ENCODE peak calls at places on chromosomes 16 and 17, in eight cellular contexts. S, J, Z, W, U, V, K and C are unnamed samples. For H3K4me1 and H3K27me3, the result is how much of the 10 kb centered on the place peaks cover.

GRCh38 chr16:4507588-4508345 is 30.8 kb downstream of the CDIP1 start:
- DNase-seq in U (no peak), S (no peak), Z (no peak), J (no peak), K (no peak), W (no peak), V (no peak), C (no peak)

GRCh38 chr16:84501077-84501735 is 3.3 kb downstream of the MEAK7 start:
- DNase-seq in K (no peak), S (no peak), J (no peak), U (no peak), W (no peak), Z (no peak), V (no peak), C (no peak)

GRCh38 chr16:55915116-55915827 is 40.1 kb upstream of the CES5A start:
- DNase-seq in V (no peak), S (no peak), K (no peak), Z (no peak), J (no peak), U (no peak), W (no peak), C (peak)

GRCh38 chr16:81740163-81740562 is 38.9 kb upstream of the PLCG2 start:
- DNase-seq in U (no peak), K (no peak), W (no peak), Z (no peak), J (no peak), V (no peak), S (peak), C (no peak)

GRCh38 chr17:67520282-67520906 is 143.3 kb downstream of the PITPNC1 start:
- DNase-seq in Z (no peak), S (no peak), K (no peak), W (no peak), U (no peak), J (peak), V (peak), C (peak)

GRCh38 chr16:22318690-22319358 is 21.6 kb downstream of the POLR3E start:
- DNase-seq in S (no peak), Z (no peak), K (no peak), J (peak), U (no peak), V (no peak), W (no peak), C (no peak)

GRCh38 chr17:38463451-38463858 is 35.2 kb downstream of the ARHGAP23 start:
- DNase-seq in S (no peak), W (peak), J (peak), V (peak), U (peak), K (no peak), Z (no peak), C (no peak)

GRCh38 chr17:72531729-72532128 is 410.9 kb downstream of the SOX9 start:
- DNase-seq in W (no peak), S (no peak), K (no peak), J (no peak), V (no peak), U (no peak), Z (no peak), C (no peak)

GRCh38 chr17:71959129-71959528 is 161.7 kb upstream of the SOX9 start:
- DNase-seq in Z (no peak), U (no peak), K (no peak), W (no peak), V (no peak), J (no peak), S (no peak), C (no peak)

GRCh38 chr16:4892356-4893102 is 44.4 kb downstream of the PPL start:
- DNase-seq in K (no peak), U (no peak), W (peak), J (no peak), S (no peak), V (no peak), Z (no peak), C (no peak)

GRCh38 chr16:4240624-4241023 is 1.3 kb downstream of the SRL start:
- DNase-seq in Z (no peak), K (no peak), V (no peak), S (no peak), W (peak), U (no peak), J (peak), C (no peak)

GRCh38 chr16:77330332-77331043 is 104.3 kb downstream of the ADAMTS18 start:
- DNase-seq in W (no peak), V (no peak), S (no peak), U (no peak), K (no peak), Z (peak), J (no peak), C (no peak)

GRCh38 chr16:27290582-27290981 is 22.0 kb upstream of the NSMCE1 start:
- DNase-seq in W (no peak), Z (no peak), S (no peak), J (no peak), V (no peak), K (no peak), U (no peak), C (no peak)
- H3K4me1 ChIP-seq in W (under half), Z (under half), S (under half), J (under half), V (under half), K (under half), U (under half), C (under half)

GRCh38 chr16:86356804-86357203 is 153.5 kb upstream of the FOXF1 start:
- DNase-seq in S (no peak), J (no peak), V (no peak), K (no peak), W (no peak), U (no peak), Z (no peak), C (no peak)
- H3K27me3 ChIP-seq in S (under half), J (under half), V (under half), K (under half), W (half or more), U (under half), Z (under half), C (under half)

DNA sequence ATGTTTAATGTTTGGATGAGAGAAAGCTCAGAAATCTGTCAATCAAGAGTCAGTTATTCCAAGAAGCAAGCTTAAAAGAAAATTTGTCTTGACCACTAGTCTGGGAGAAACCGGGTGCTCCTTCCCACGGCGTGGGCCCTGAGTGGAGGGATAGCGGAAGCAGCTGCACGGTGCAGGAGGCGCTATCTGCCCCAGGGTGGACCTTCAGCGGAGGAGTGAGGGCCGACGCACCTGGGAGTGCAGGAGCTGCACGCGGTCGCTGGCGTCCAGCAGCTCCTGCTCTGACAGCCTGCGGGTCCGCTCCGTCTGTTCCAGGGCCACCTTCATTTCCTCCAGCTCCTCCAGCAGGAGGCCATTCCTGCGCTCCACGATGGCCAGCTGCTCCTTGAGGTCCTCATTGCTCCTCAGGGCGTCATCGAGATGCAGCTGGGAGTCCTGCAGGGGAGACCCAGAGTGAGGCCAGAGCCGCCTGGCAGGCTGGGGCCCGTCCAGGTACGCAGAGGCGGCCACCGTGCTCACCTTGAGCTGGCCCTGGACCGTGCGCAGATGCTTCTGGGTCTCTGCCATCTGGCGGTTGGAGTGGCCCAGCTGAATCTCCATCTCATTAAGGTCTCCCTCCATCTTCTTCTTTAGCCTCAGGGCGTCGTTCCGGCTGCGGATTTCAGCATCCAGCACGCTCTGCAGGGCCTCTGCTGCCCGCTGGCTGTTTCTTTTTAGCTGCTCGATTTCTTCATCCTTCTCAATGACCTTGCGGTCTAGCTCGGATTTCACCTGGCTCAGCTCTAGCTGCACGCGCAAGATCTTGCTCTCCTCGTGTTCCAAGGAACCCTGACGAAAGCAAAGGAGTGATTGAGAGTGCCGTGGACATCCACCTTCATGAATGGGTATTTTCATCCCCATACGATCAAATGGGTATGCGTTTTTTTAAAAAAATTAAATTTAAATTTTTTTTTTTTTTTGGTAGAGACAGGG is 63.5 kb downstream of the MYH13 start:
- DNase-seq in W (no peak), J (peak), S (no peak), K (no peak), V (no peak), U (no peak), Z (no peak), C (no peak)
- H3K4me1 ChIP-seq in W (under half), J (under half), S (under half), K (under half), V (under half), U (under half), Z (under half), C (under half)

DNA sequence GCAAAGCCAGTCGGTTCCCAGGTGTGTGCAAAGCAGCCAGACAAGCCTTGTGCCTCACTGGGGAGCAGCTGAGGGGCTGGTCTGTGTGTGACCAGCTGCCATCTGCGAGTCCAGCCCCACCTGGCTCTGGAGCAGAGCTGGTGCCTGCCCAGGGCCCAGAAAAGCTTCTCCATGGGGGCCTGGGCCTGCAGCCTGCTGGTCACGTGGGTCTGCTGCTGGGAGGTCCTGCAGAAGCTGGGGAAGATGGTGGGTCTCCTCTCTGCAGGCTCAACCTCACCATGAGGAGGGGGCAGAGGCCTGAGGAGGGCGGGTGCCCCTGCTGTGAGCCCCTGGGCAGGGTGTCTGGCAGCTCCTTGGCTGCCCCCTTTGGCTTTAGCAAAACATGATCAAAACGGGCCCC is 71.9 kb downstream of the ENGASE start:
- DNase-seq in W (no peak), U (no peak), J (no peak), K (no peak), V (no peak), S (no peak), Z (no peak), C (no peak)
- H3K27me3 ChIP-seq in W (under half), U (under half), J (half or more), K (under half), V (half or more), S (half or more), Z (under half), C (under half)

GRCh38 chr16:67248401-67249177 is at the start of gene SLC9A5:
- DNase-seq in S (no peak), U (no peak), K (no peak), J (peak), Z (no peak), W (peak), V (no peak), C (no peak)

GRCh38 chr16:67246081-67246944 is 968 bp downstream of the FHOD1 start:
- DNase-seq in K (peak), S (peak), U (peak), V (no peak), J (peak), W (peak), Z (peak), C (no peak)

GRCh38 chr16:67246945-67247697 is at the start of gene FHOD1:
- DNase-seq in K (peak), J (peak), U (peak), W (peak), Z (peak), V (peak), S (peak), C (peak)

GRCh38 chr16:67249178-67249759 is 490 bp downstream of the SLC9A5 start:
- DNase-seq in J (no peak), K (no peak), S (no peak), U (no peak), W (no peak), Z (no peak), V (no peak), C (no peak)

GRCh38 chr16:67247698-67248400 is 568 bp upstream of the FHOD1 start:
- DNase-seq in J (no peak), U (no peak), Z (no peak), K (no peak), W (no peak), V (no peak), S (peak), C (no peak)
- H3K4me1 ChIP-seq in J (half or more), U (under half), Z (under half), K (half or more), W (half or more), V (under half), S (under half), C (half or more)

DNA sequence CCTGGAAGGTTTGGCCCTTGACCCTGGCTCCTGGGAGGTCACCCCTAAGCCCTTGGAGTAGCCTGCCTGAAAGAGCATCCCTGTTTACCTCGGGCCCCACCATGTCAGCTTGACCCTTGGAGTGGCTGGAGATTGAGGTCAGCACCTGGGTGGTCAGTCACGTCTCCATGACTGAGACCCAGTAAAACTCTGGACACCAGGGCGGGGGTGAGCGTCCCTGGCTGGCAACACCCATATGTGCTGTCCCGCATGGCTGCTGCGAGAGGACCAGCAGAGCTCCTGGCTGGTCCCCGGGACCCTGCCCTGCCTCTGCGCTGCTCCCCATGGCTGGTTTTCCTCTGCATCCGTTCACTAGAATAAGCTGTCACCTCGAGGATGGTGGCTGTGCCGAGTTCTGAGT is 91.2 kb downstream of the RBFOX3 start:
- DNase-seq in W (no peak), V (no peak), U (no peak), K (no peak), Z (no peak), J (no peak), S (no peak), C (no peak)
- H3K27me3 ChIP-seq in W (under half), V (under half), U (under half), K (under half), Z (half or more), J (under half), S (half or more), C (under half)

DNA sequence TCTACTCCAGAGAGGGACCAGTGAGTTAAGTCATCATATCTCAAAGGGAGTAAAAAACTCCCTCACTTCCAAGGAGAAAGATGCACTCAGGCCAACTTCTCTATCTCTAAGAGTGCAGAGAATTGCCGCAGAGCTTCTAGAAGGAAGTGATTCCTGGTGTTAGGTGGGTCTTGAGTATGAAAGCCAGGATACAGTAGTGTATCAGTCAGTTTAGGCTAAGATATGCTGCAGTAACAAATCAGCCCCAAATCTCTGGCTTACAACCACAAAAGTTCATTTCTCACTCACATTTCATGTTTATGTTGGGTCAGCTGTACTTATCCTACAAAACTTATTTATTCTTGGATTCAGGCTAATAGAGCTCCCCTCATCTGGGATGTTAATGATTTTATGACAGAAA is 106.3 kb downstream of the HS3ST4 start:
- DNase-seq in U (no peak), Z (no peak), J (no peak), K (no peak), W (no peak), S (no peak), V (no peak), C (no peak)
- H3K4me1 ChIP-seq in U (under half), Z (under half), J (under half), K (under half), W (under half), S (under half), V (under half), C (under half)

DNA sequence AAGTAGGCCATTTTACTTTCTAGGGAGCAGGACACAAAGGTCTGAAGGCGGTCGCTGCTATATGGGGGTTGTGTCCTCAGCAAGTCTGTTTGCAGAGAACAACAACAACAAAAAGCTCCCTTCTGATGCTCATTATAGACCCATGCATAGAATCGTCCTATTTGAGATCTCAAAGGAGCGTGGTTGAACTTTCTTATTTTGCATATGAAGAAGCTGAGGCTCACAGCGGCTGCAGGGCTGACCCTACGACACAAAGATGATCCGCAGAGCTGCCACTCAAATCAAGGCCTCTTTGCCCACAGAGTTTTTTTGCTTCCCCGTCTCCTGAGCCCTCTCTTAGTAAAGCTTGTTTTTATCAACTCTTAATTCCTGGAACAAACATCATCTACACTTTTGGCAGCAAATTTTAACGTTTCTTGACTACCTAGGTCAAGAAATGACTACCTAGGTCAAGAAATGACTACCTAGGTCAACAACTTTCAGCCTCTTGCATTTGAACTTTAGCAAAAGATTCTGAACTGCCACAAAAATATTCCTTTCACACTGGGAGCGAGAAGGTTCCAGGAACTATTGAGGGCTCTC is 73.7 kb downstream of the C16orf95 start:
- DNase-seq in Z (no peak), V (no peak), S (no peak), W (no peak), U (no peak), J (no peak), K (no peak), C (no peak)
- H3K27me3 ChIP-seq in Z (under half), V (under half), S (under half), W (under half), U (under half), J (under half), K (under half), C (under half)